ENCODE peak calls at places on chromosomes 7 and 10, in eight cellular contexts. One of them, this sample, is unnamed.

GRCh38 chr10:28111712-28112111 is 112.8 kb upstream of the ODAD2 start:
- DNase-seq in A172: peak
- DNase-seq in iris pigment epithelial cell: peak
- DNase-seq in GM19239: no peak
- DNase-seq in adrenal gland: no peak
- DNase-seq in ELR: peak
- DNase-seq in iPS-NIHi11: no peak
- DNase-seq in DMS79: no peak
- DNase-seq in this sample: no peak

GRCh38 chr7:40880581-40880980 is 745.8 kb downstream of the SUGCT start:
- DNase-seq in A172: no peak
- DNase-seq in iris pigment epithelial cell: peak
- DNase-seq in GM19239: no peak
- DNase-seq in adrenal gland: no peak
- DNase-seq in ELR: no peak
- DNase-seq in iPS-NIHi11: no peak
- DNase-seq in DMS79: no peak
- DNase-seq in this sample: no peak

GRCh38 chr7:122257056-122257455 is 47.5 kb downstream of the FEZF1 start:
- DNase-seq in A172: no peak
- DNase-seq in iris pigment epithelial cell: no peak
- DNase-seq in GM19239: no peak
- DNase-seq in adrenal gland: no peak
- DNase-seq in ELR: no peak
- DNase-seq in iPS-NIHi11: no peak
- DNase-seq in DMS79: no peak
- DNase-seq in this sample: no peak

GRCh38 chr10:125190961-125191360 is 30.6 kb upstream of the CTBP2 start:
- DNase-seq in A172: no peak
- DNase-seq in iris pigment epithelial cell: no peak
- DNase-seq in GM19239: no peak
- DNase-seq in adrenal gland: no peak
- DNase-seq in ELR: no peak
- DNase-seq in iPS-NIHi11: no peak
- DNase-seq in DMS79: no peak
- DNase-seq in this sample: no peak

GRCh38 chr7:70069977-70070376 is 471.7 kb downstream of the AUTS2 start:
- DNase-seq in A172: no peak
- DNase-seq in iris pigment epithelial cell: no peak
- DNase-seq in GM19239: no peak
- DNase-seq in adrenal gland: no peak
- DNase-seq in ELR: no peak
- DNase-seq in iPS-NIHi11: no peak
- DNase-seq in DMS79: no peak
- DNase-seq in this sample: no peak

GRCh38 chr10:52229271-52229931 is 84.7 kb upstream of the DKK1 start:
- DNase-seq in A172: peak
- DNase-seq in iris pigment epithelial cell: peak
- DNase-seq in GM19239: no peak
- DNase-seq in adrenal gland: no peak
- DNase-seq in ELR: peak
- DNase-seq in iPS-NIHi11: no peak
- DNase-seq in DMS79: no peak
- DNase-seq in this sample: no peak

GRCh38 chr7:29453022-29453421 is 110.6 kb upstream of the PRR15 start:
- DNase-seq in A172: no peak
- DNase-seq in iris pigment epithelial cell: no peak
- DNase-seq in GM19239: no peak
- DNase-seq in adrenal gland: no peak
- DNase-seq in ELR: no peak
- DNase-seq in iPS-NIHi11: no peak
- DNase-seq in DMS79: no peak
- DNase-seq in this sample: no peak

GRCh38 chr7:132553031-132553430 is 23.2 kb downstream of the PLXNA4 start:
- DNase-seq in A172: no peak
- DNase-seq in iris pigment epithelial cell: no peak
- DNase-seq in GM19239: no peak
- DNase-seq in adrenal gland: no peak
- DNase-seq in ELR: no peak
- DNase-seq in iPS-NIHi11: no peak
- DNase-seq in DMS79: no peak
- DNase-seq in this sample: no peak

GRCh38 chr10:14880201-14880600 is 1.5 kb downstream of the SUV39H2 start:
- DNase-seq in A172: no peak
- DNase-seq in iris pigment epithelial cell: peak
- DNase-seq in GM19239: no peak
- DNase-seq in adrenal gland: no peak
- DNase-seq in ELR: peak
- DNase-seq in iPS-NIHi11: peak
- DNase-seq in DMS79: no peak
- DNase-seq in this sample: no peak

GRCh38 chr7:86574006-86574405 is 69.7 kb upstream of the GRM3 start:
- DNase-seq in A172: no peak
- DNase-seq in iris pigment epithelial cell: no peak
- DNase-seq in GM19239: no peak
- DNase-seq in adrenal gland: no peak
- DNase-seq in ELR: no peak
- DNase-seq in iPS-NIHi11: no peak
- DNase-seq in DMS79: no peak
- DNase-seq in this sample: no peak

GRCh38 chr7:4742051-4742573 is 33.3 kb upstream of the AP5Z1 start:
- DNase-seq in A172: no peak
- DNase-seq in iris pigment epithelial cell: no peak
- DNase-seq in GM19239: no peak
- DNase-seq in adrenal gland: no peak
- DNase-seq in ELR: no peak
- DNase-seq in iPS-NIHi11: no peak
- DNase-seq in DMS79: no peak
- DNase-seq in this sample: no peak

GRCh38 chr7:122790558-122790957 is 87.8 kb upstream of the RNF148 start:
- DNase-seq in A172: no peak
- DNase-seq in iris pigment epithelial cell: no peak
- DNase-seq in GM19239: no peak
- DNase-seq in adrenal gland: no peak
- DNase-seq in ELR: no peak
- DNase-seq in iPS-NIHi11: no peak
- DNase-seq in DMS79: no peak
- DNase-seq in this sample: peak

GRCh38 chr7:34823650-34824258 is 165.7 kb downstream of the NPSR1 start:
- DNase-seq in A172: peak
- DNase-seq in iris pigment epithelial cell: peak
- DNase-seq in GM19239: peak
- DNase-seq in adrenal gland: peak
- DNase-seq in ELR: peak
- DNase-seq in iPS-NIHi11: peak
- DNase-seq in DMS79: no peak
- DNase-seq in this sample: no peak

GRCh38 chr7:27343804-27344203 is 101.2 kb downstream of the EVX1 start:
- DNase-seq in A172: no peak
- DNase-seq in iris pigment epithelial cell: no peak
- DNase-seq in GM19239: no peak
- DNase-seq in adrenal gland: no peak
- DNase-seq in ELR: no peak
- DNase-seq in iPS-NIHi11: no peak
- DNase-seq in DMS79: no peak
- DNase-seq in this sample: no peak

GRCh38 chr7:104848386-104848990 is 165.5 kb upstream of the KMT2E start:
- DNase-seq in A172: peak
- DNase-seq in iris pigment epithelial cell: peak
- DNase-seq in GM19239: peak
- DNase-seq in adrenal gland: peak
- DNase-seq in ELR: peak
- DNase-seq in iPS-NIHi11: peak
- DNase-seq in DMS79: no peak
- DNase-seq in this sample: peak

GRCh38 chr7:28408105-28408973 is 4.0 kb upstream of the CREB5 start:
- DNase-seq in A172: no peak
- DNase-seq in iris pigment epithelial cell: no peak
- DNase-seq in GM19239: no peak
- DNase-seq in adrenal gland: peak
- DNase-seq in ELR: no peak
- DNase-seq in iPS-NIHi11: peak
- DNase-seq in DMS79: no peak
- DNase-seq in this sample: no peak

GRCh38 chr7:143259765-143260164 is 3.5 kb upstream of the GSTK1 start:
- DNase-seq in A172: no peak
- DNase-seq in iris pigment epithelial cell: no peak
- DNase-seq in GM19239: no peak
- DNase-seq in adrenal gland: no peak
- DNase-seq in ELR: no peak
- DNase-seq in iPS-NIHi11: no peak
- DNase-seq in DMS79: no peak
- DNase-seq in this sample: no peak

GRCh38 chr7:157736341-157736740 is 399.5 kb downstream of the DNAJB6 start:
- DNase-seq in A172: no peak
- DNase-seq in iris pigment epithelial cell: no peak
- DNase-seq in GM19239: no peak
- DNase-seq in adrenal gland: no peak
- DNase-seq in ELR: no peak
- DNase-seq in iPS-NIHi11: no peak
- DNase-seq in DMS79: no peak
- DNase-seq in this sample: no peak

GRCh38 chr10:59779656-59780521 is 26.6 kb upstream of the MRLN start:
- DNase-seq in A172: no peak
- DNase-seq in iris pigment epithelial cell: no peak
- DNase-seq in GM19239: no peak
- DNase-seq in adrenal gland: no peak
- DNase-seq in ELR: no peak
- DNase-seq in iPS-NIHi11: no peak
- DNase-seq in DMS79: no peak
- DNase-seq in this sample: no peak

GRCh38 chr10:133144771-133145170 is 15.2 kb upstream of the KNDC1 start:
- DNase-seq in A172: no peak
- DNase-seq in iris pigment epithelial cell: no peak
- DNase-seq in GM19239: no peak
- DNase-seq in adrenal gland: peak
- DNase-seq in ELR: no peak
- DNase-seq in iPS-NIHi11: no peak
- DNase-seq in DMS79: no peak
- DNase-seq in this sample: no peak

GRCh38 chr7:155665957-155666287 is 21.5 kb downstream of the RBM33 start:
- DNase-seq in A172: peak
- DNase-seq in iris pigment epithelial cell: peak
- DNase-seq in GM19239: no peak
- DNase-seq in adrenal gland: no peak
- DNase-seq in ELR: peak
- DNase-seq in iPS-NIHi11: no peak
- DNase-seq in DMS79: no peak
- DNase-seq in this sample: no peak

GRCh38 chr7:148626828-148627227 is 36.3 kb downstream of the C7orf33 start:
- DNase-seq in A172: no peak
- DNase-seq in iris pigment epithelial cell: no peak
- DNase-seq in GM19239: no peak
- DNase-seq in adrenal gland: no peak
- DNase-seq in ELR: no peak
- DNase-seq in iPS-NIHi11: no peak
- DNase-seq in DMS79: no peak
- DNase-seq in this sample: no peak

GRCh38 chr7:156203923-156204322 is 391.7 kb upstream of the SHH start:
- DNase-seq in A172: no peak
- DNase-seq in iris pigment epithelial cell: no peak
- DNase-seq in GM19239: no peak
- DNase-seq in adrenal gland: no peak
- DNase-seq in ELR: no peak
- DNase-seq in iPS-NIHi11: no peak
- DNase-seq in DMS79: no peak
- DNase-seq in this sample: no peak

GRCh38 chr10:62332406-62332805 is 41.8 kb upstream of the ZNF365 start:
- DNase-seq in A172: no peak
- DNase-seq in iris pigment epithelial cell: no peak
- DNase-seq in GM19239: no peak
- DNase-seq in adrenal gland: no peak
- DNase-seq in ELR: no peak
- DNase-seq in iPS-NIHi11: no peak
- DNase-seq in DMS79: no peak
- DNase-seq in this sample: no peak

GRCh38 chr7:79180533-79180932 is 272.9 kb downstream of the MAGI2 start:
- DNase-seq in A172: no peak
- DNase-seq in iris pigment epithelial cell: no peak
- DNase-seq in GM19239: no peak
- DNase-seq in adrenal gland: no peak
- DNase-seq in ELR: no peak
- DNase-seq in iPS-NIHi11: no peak
- DNase-seq in DMS79: no peak
- DNase-seq in this sample: no peak

GRCh38 chr10:103636996-103637395 is 143.5 kb downstream of the NEURL1 start:
- DNase-seq in A172: no peak
- DNase-seq in iris pigment epithelial cell: no peak
- DNase-seq in GM19239: no peak
- DNase-seq in adrenal gland: peak
- DNase-seq in ELR: no peak
- DNase-seq in iPS-NIHi11: no peak
- DNase-seq in DMS79: no peak
- DNase-seq in this sample: no peak

GRCh38 chr7:42081672-42082071 is 155.3 kb downstream of the GLI3 start:
- DNase-seq in A172: no peak
- DNase-seq in iris pigment epithelial cell: no peak
- DNase-seq in GM19239: no peak
- DNase-seq in adrenal gland: no peak
- DNase-seq in ELR: no peak
- DNase-seq in iPS-NIHi11: no peak
- DNase-seq in DMS79: no peak
- DNase-seq in this sample: no peak

GRCh38 chr7:4713183-4713784 is 31.2 kb downstream of the FOXK1 start:
- DNase-seq in A172: no peak
- DNase-seq in iris pigment epithelial cell: peak
- DNase-seq in GM19239: peak
- DNase-seq in adrenal gland: no peak
- DNase-seq in ELR: no peak
- DNase-seq in iPS-NIHi11: no peak
- DNase-seq in DMS79: no peak
- DNase-seq in this sample: no peak

GRCh38 chr7:42244828-42245227 is 7.8 kb upstream of the GLI3 start:
- DNase-seq in A172: peak
- DNase-seq in iris pigment epithelial cell: peak
- DNase-seq in GM19239: no peak
- DNase-seq in adrenal gland: no peak
- DNase-seq in ELR: peak
- DNase-seq in iPS-NIHi11: no peak
- DNase-seq in DMS79: no peak
- DNase-seq in this sample: no peak

GRCh38 chr7:48085942-48086341 is 3.1 kb upstream of the UPP1 start:
- DNase-seq in A172: no peak
- DNase-seq in iris pigment epithelial cell: no peak
- DNase-seq in GM19239: no peak
- DNase-seq in adrenal gland: no peak
- DNase-seq in ELR: no peak
- DNase-seq in iPS-NIHi11: no peak
- DNase-seq in DMS79: no peak
- DNase-seq in this sample: no peak

GRCh38 chr10:116120688-116121087 is 152.3 kb downstream of the GFRA1 start:
- DNase-seq in A172: no peak
- DNase-seq in iris pigment epithelial cell: no peak
- DNase-seq in GM19239: no peak
- DNase-seq in adrenal gland: no peak
- DNase-seq in ELR: peak
- DNase-seq in iPS-NIHi11: peak
- DNase-seq in DMS79: no peak
- DNase-seq in this sample: no peak

GRCh38 chr10:34918896-34919295 is 103.8 kb upstream of the PARD3 start:
- DNase-seq in A172: no peak
- DNase-seq in iris pigment epithelial cell: no peak
- DNase-seq in GM19239: no peak
- DNase-seq in adrenal gland: no peak
- DNase-seq in ELR: no peak
- DNase-seq in iPS-NIHi11: no peak
- DNase-seq in DMS79: no peak
- DNase-seq in this sample: no peak

GRCh38 chr10:65793738-65794425 is 1132.0 kb upstream of the LRRTM3 start:
- DNase-seq in A172: peak
- DNase-seq in iris pigment epithelial cell: no peak
- DNase-seq in GM19239: no peak
- DNase-seq in adrenal gland: no peak
- DNase-seq in ELR: no peak
- DNase-seq in iPS-NIHi11: no peak
- DNase-seq in DMS79: no peak
- DNase-seq in this sample: no peak

GRCh38 chr7:25262586-25262985 is 34.3 kb upstream of the NPVF start:
- DNase-seq in A172: peak
- DNase-seq in iris pigment epithelial cell: peak
- DNase-seq in GM19239: no peak
- DNase-seq in adrenal gland: no peak
- DNase-seq in ELR: peak
- DNase-seq in iPS-NIHi11: no peak
- DNase-seq in DMS79: no peak
- DNase-seq in this sample: no peak